ENCODE peak calls at places on chromosomes 5 and 9, in seven cellular contexts. B is NCI-H2029 treated with DMSO at 0.1 percent for 48 hours, M is breast epithelium, L is brain microvascular endothelial cell, S is GM23338, V is EH, N is A172. A is an unnamed sample.

GRCh38 chr5:91101777-91102379 is 281.2 kb downstream of the ARRDC3 start:
- DNase-seq in B (peak), M (peak), L (peak), S (peak), V (peak), N (peak), A (peak)

GRCh38 chr9:125904155-125904841 is 157.1 kb downstream of the PBX3 start:
- DNase-seq in B (peak), M (no peak), L (no peak), S (no peak), V (peak), N (no peak), A (no peak)

GRCh38 chr5:26864061-26864460 is 174.3 kb downstream of the CDH9 start:
- DNase-seq in B (no peak), M (no peak), L (no peak), S (no peak), V (no peak), N (no peak), A (no peak)

GRCh38 chr5:157709346-157709745 is 21.9 kb upstream of the THG1L start:
- DNase-seq in B (no peak), M (no peak), L (no peak), S (no peak), V (no peak), N (no peak), A (no peak)

GRCh38 chr5:171874210-171874609 is 88.6 kb downstream of the SMIM23 start:
- DNase-seq in B (no peak), M (no peak), L (no peak), S (no peak), V (peak), N (no peak), A (no peak)

GRCh38 chr5:61886214-61886613 is 419.8 kb upstream of the KIF2A start:
- DNase-seq in B (no peak), M (no peak), L (no peak), S (no peak), V (no peak), N (no peak), A (no peak)

GRCh38 chr5:74492230-74492629 is 148.3 kb downstream of the ENC1 start:
- DNase-seq in B (no peak), M (no peak), L (no peak), S (no peak), V (peak), N (no peak), A (no peak)

GRCh38 chr9:35374436-35374835 is 115.5 kb upstream of the RUSC2 start:
- DNase-seq in B (peak), M (no peak), L (no peak), S (no peak), V (no peak), N (no peak), A (no peak)

GRCh38 chr9:76459691-76460635 is 981 bp downstream of the GCNT1 start:
- DNase-seq in B (peak), M (no peak), L (peak), S (peak), V (peak), N (peak), A (no peak)

A was measured in kidney.